ENCODE peak calls at places on chromosomes 7 and 10, in eight cellular contexts. C, Q, P, X, V, W, E and D are unnamed samples. For H3K4me1 and H3K27me3, the result is how much of the 10 kb centered on the place peaks cover.

GRCh38 chr7:105473163-105473562 is 48.9 kb downstream of the PUS7 start:
- DNase-seq in X (no peak), P (no peak), Q (no peak), W (no peak), C (no peak), E (peak), V (no peak), D (no peak)

GRCh38 chr7:81430150-81430549 is 339.7 kb downstream of the HGF start:
- DNase-seq in V (no peak), X (no peak), E (no peak), C (no peak), P (no peak), W (no peak), Q (no peak), D (no peak)

GRCh38 chr10:71266147-71266917 is 52.7 kb upstream of the SLC29A3 start:
- DNase-seq in W (peak), C (no peak), V (peak), E (peak), X (no peak), P (peak), Q (no peak), D (no peak)

GRCh38 chr7:98034044-98035035 is 44.3 kb upstream of the OCM2 start:
- DNase-seq in V (no peak), Q (no peak), X (no peak), C (no peak), E (peak), W (no peak), P (no peak), D (no peak)

GRCh38 chr10:49143249-49143648 is 9.4 kb upstream of the FAM170B start:
- DNase-seq in W (no peak), V (no peak), X (no peak), Q (no peak), E (no peak), C (no peak), P (no peak), D (no peak)

GRCh38 chr7:2213551-2214215 is 19.1 kb downstream of the MAD1L1 start:
- DNase-seq in X (no peak), Q (no peak), W (no peak), E (no peak), P (peak), V (no peak), C (peak), D (no peak)

GRCh38 chr7:131027287-131027773 is 293.3 kb upstream of the KLF14 start:
- DNase-seq in Q (no peak), C (no peak), W (no peak), X (no peak), V (peak), P (peak), E (peak), D (no peak)

GRCh38 chr7:138480527-138480926 is 20.5 kb downstream of the TRIM24 start:
- DNase-seq in X (no peak), V (no peak), Q (no peak), E (no peak), C (no peak), P (no peak), W (no peak), D (no peak)

GRCh38 chr7:151978616-151979015 is 22.4 kb downstream of the GALNTL5 start:
- DNase-seq in P (no peak), C (no peak), V (no peak), Q (no peak), E (no peak), X (no peak), W (no peak), D (no peak)

GRCh38 chr7:151981223-151981622 is 25.0 kb downstream of the GALNTL5 start:
- DNase-seq in Q (no peak), E (no peak), C (no peak), P (no peak), V (no peak), W (no peak), X (no peak), D (no peak)

GRCh38 chr7:151984612-151985011 is 28.4 kb downstream of the GALNTL5 start:
- DNase-seq in Q (no peak), W (no peak), X (no peak), V (no peak), E (no peak), C (no peak), P (no peak), D (no peak)

GRCh38 chr7:151987748-151988529 is 31.7 kb downstream of the GALNTL5 start:
- DNase-seq in X (no peak), Q (no peak), E (peak), P (no peak), V (peak), C (no peak), W (no peak), D (no peak)

GRCh38 chr7:151982806-151983205 is 26.6 kb downstream of the GALNTL5 start:
- DNase-seq in P (no peak), W (no peak), E (no peak), Q (no peak), C (no peak), V (no peak), X (no peak), D (no peak)
- H3K4me1 ChIP-seq in P (under half), W (under half), E (under half), Q (under half), C (under half), V (under half), X (under half), D (under half)

DNA sequence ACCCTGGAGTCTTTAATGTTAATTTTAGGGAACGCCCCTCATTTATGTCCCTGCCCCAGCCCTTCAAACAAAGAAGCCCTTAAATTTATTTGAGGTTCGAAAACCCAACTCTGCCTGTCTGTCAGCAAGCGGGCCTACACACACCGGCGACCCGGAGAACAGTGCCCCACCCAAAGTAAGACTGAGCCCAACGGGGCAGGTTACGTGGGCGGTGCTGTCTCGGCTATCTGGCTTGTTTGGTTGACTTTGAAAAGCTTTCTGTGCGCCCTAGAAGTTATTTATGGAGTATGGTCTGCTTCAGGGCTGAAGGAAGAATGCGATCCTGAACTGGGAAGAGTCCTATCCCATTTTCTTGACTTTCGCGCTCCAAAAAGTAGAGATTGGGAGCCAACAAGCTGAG is 1.5 kb downstream of the INA start:
- DNase-seq in Q (no peak), W (no peak), P (no peak), C (no peak), V (no peak), E (no peak), X (no peak), D (no peak)
- H3K27me3 ChIP-seq in Q (half or more), W (half or more), P (half or more), C (half or more), V (under half), E (half or more), X (under half), D (under half)

GRCh38 chr10:62048473-62048872 is 147.0 kb downstream of the ARID5B start:
- DNase-seq in V (no peak), E (no peak), C (no peak), P (no peak), W (no peak), X (no peak), Q (no peak), D (no peak)
- H3K4me1 ChIP-seq in V (under half), E (half or more), C (under half), P (under half), W (under half), X (half or more), Q (half or more), D (under half)

DNA sequence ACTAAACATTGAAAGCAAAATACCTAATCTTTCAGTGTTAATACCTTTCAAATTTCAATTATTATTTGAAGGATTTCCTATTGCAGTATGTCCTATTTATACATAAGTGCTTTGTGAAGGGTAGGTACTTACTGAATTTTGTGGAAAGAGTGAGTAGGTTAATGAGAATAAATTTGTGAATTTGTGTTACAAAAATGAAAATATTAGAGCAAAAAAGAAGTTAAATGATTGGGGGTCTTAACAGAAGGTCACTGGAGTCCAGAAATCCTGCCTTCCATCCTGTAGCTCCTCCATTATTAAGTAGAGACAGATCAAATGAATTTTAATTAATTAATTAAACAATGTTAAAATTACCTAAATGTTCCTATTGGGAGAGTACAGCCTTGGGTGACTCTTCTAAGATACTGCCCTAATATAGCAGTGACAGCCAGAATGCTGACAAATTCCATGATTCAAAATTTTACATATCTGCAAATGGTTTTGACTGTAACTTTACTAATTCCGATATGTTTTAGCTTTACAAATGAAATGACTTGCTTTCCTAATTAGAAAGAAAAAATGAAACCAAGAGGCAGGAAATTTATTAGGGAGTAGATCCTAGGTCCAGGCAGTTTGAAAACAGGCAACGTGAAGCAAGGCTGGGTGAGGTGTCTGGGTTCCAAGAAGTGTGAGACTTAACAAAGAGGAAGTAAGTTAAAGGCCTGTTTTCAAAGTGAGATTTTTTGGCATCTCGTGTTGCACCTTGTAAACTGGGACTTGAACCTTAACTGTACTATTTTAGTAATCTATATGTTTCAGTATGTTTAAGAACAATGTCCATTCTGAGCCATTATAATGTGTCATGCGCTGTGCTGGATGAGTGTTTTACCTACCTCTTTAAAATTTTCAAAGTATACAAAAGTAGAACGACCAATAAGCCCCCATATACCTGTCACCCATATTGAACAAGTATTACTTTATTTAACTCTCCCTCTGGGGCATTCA is 1.5 kb downstream of the PIK3CG start:
- DNase-seq in E (no peak), C (no peak), P (no peak), Q (no peak), V (no peak), X (peak), W (no peak), D (no peak)
- H3K27me3 ChIP-seq in E (under half), C (under half), P (under half), Q (under half), V (under half), X (under half), W (under half), D (under half)